ENCODE peak calls at places on chromosomes 5 and 9, in ten cellular contexts. F, X, C, Y, O, N, U, R, G and E are unnamed samples.

GRCh38 chr9:36431078-36431477 is 31.0 kb upstream of the RNF38 start:
- DNase-seq in F (no peak), C (no peak), N (no peak), Y (no peak), O (no peak), R (no peak), U (no peak), X (no peak), G (peak), E (no peak)

GRCh38 chr5:95816803-95817202 is 5.7 kb downstream of the GLRX start:
- DNase-seq in O (no peak), F (no peak), U (no peak), G (no peak), N (no peak), R (no peak), X (no peak), C (no peak), Y (no peak), E (no peak)

GRCh38 chr5:2813678-2814077 is 62.2 kb upstream of the IRX2 start:
- DNase-seq in N (no peak), C (no peak), R (no peak), U (no peak), F (no peak), O (no peak), Y (no peak), G (no peak), X (no peak), E (no peak)

GRCh38 chr9:105295986-105296385 is 51.5 kb downstream of the SLC44A1 start:
- DNase-seq in U (no peak), G (no peak), O (no peak), N (no peak), X (no peak), R (no peak), F (no peak), Y (no peak), C (no peak), E (no peak)

GRCh38 chr5:670396-671270 is 22.5 kb downstream of the TPPP start:
- DNase-seq in Y (no peak), R (no peak), G (no peak), U (peak), C (no peak), F (no peak), X (no peak), O (no peak), N (no peak), E (no peak)

GRCh38 chr9:27129221-27129620 is 20.2 kb downstream of the TEK start:
- DNase-seq in X (no peak), F (no peak), G (no peak), U (no peak), Y (no peak), O (no peak), C (no peak), R (no peak), N (no peak), E (no peak)

GRCh38 chr5:95487880-95488279 is 66.9 kb downstream of the SKIC3 start:
- DNase-seq in X (no peak), G (no peak), C (no peak), R (no peak), O (no peak), F (no peak), U (no peak), N (no peak), Y (no peak), E (no peak)

GRCh38 chr9:96674914-96675538 is 19.9 kb upstream of the PRXL2C start:
- DNase-seq in U (no peak), C (peak), F (no peak), Y (no peak), G (no peak), O (no peak), R (no peak), X (no peak), N (no peak), E (no peak)

GRCh38 chr9:37414503-37414943 is 8.0 kb upstream of the GRHPR start:
- DNase-seq in U (no peak), N (no peak), R (no peak), O (no peak), X (no peak), G (no peak), Y (no peak), C (no peak), F (no peak), E (no peak)

GRCh38 chr5:93307557-93307956 is 273.5 kb downstream of the NR2F1-AS1 start:
- DNase-seq in X (no peak), N (no peak), C (peak), Y (no peak), R (no peak), U (no peak), O (no peak), G (no peak), F (no peak), E (no peak)

GRCh38 chr5:100852988-100853449 is 50.1 kb downstream of the ST8SIA4 start:
- DNase-seq in U (no peak), X (no peak), N (no peak), Y (no peak), R (no peak), O (no peak), G (peak), C (no peak), F (no peak), E (no peak)

GRCh38 chr5:71782771-71783770 is 64.0 kb downstream of the CARTPT start:
- DNase-seq in O (peak), F (no peak), G (peak), U (peak), X (no peak), Y (peak), C (peak), N (peak), R (peak), E (peak)

GRCh38 chr9:121483049-121483448 is 16.6 kb downstream of the GGTA1 start:
- DNase-seq in U (no peak), X (no peak), O (no peak), Y (peak), R (no peak), F (no peak), G (no peak), C (peak), N (peak), E (no peak)

GRCh38 chr9:33170464-33171156 is 3.5 kb upstream of the B4GALT1 start:
- DNase-seq in U (peak), G (no peak), X (no peak), N (peak), F (no peak), C (peak), R (peak), O (no peak), Y (peak), E (peak)

GRCh38 chr9:132670816-132671371 is 630 bp downstream of the GTF3C4 start:
- DNase-seq in Y (no peak), C (peak), X (peak), O (peak), N (peak), R (peak), U (no peak), F (peak), G (peak), E (peak)

GRCh38 chr9:85420750-85421149 is 321.0 kb downstream of the AGTPBP1 start:
- DNase-seq in R (no peak), F (no peak), O (no peak), G (no peak), Y (no peak), N (peak), U (no peak), X (no peak), C (peak), E (no peak)

GRCh38 chr9:110753734-110754231 is 85.2 kb downstream of the MUSK start:
- DNase-seq in F (no peak), O (no peak), G (no peak), N (no peak), R (no peak), U (no peak), Y (no peak), X (no peak), C (peak), E (no peak)

GRCh38 chr9:131650254-131650653 is 89.6 kb downstream of the RAPGEF1 start:
- DNase-seq in R (no peak), O (no peak), N (no peak), Y (no peak), F (no peak), U (no peak), X (no peak), G (no peak), C (peak), E (no peak)

GRCh38 chr5:10524376-10525123 is 39.3 kb upstream of the ANKRD33B start:
- DNase-seq in O (peak), C (peak), R (no peak), G (no peak), Y (peak), F (no peak), X (no peak), U (no peak), N (no peak), E (no peak)

GRCh38 chr9:127904888-127905728 is 5.7 kb upstream of the ST6GALNAC6 start:
- DNase-seq in C (no peak), N (no peak), Y (no peak), F (no peak), G (peak), U (no peak), X (peak), R (no peak), O (no peak), E (peak)

GRCh38 chr5:107517185-107517868 is 153.4 kb downstream of the EFNA5 start:
- DNase-seq in Y (no peak), X (no peak), R (no peak), G (no peak), U (no peak), F (no peak), O (no peak), C (no peak), N (no peak), E (no peak)

GRCh38 chr9:696332-697090 is 145.0 kb upstream of the DMRT1 start:
- DNase-seq in R (no peak), X (no peak), O (no peak), Y (peak), F (no peak), N (no peak), G (no peak), C (peak), U (no peak), E (no peak)

GRCh38 chr9:129835860-129836223 is 584 bp downstream of the USP20 start:
- DNase-seq in C (no peak), X (no peak), R (no peak), O (no peak), F (no peak), N (no peak), G (no peak), U (no peak), Y (no peak), E (no peak)

GRCh38 chr9:123940721-123941534 is 11.0 kb upstream of the DENND1A start:
- DNase-seq in F (no peak), C (no peak), G (no peak), U (no peak), Y (no peak), R (no peak), N (no peak), O (no peak), X (no peak), E (no peak)

GRCh38 chr5:165370772-165371171 is 1865.4 kb downstream of the MAT2B start:
- DNase-seq in Y (no peak), X (no peak), G (no peak), N (no peak), U (no peak), F (no peak), R (no peak), C (no peak), O (no peak), E (no peak)